ENCODE peak calls at places on chromosomes 7 and 10, in seven cellular contexts. One of them, this sample, is unnamed.

GRCh38 chr7:129615018-129615417 is 3.5 kb downstream of the NRF1 start:
- DNase-seq in IMR-90: peak; percentile 72
- DNase-seq in psoas muscle: no peak
- DNase-seq in astrocyte of the cerebellum: no peak
- DNase-seq in BJ: no peak
- DNase-seq in type B pancreatic cell: no peak
- DNase-seq in fibroblast of the aortic adventitia: no peak
- DNase-seq in this sample: no peak

GRCh38 chr7:100785878-100786277 is 41.4 kb downstream of the EPHB4 start:
- DNase-seq in IMR-90: no peak
- DNase-seq in psoas muscle: no peak
- DNase-seq in astrocyte of the cerebellum: no peak
- DNase-seq in BJ: no peak
- DNase-seq in type B pancreatic cell: no peak
- DNase-seq in fibroblast of the aortic adventitia: no peak
- DNase-seq in this sample: no peak

GRCh38 chr7:93027044-93027443 is 90.7 kb downstream of the SAMD9 start:
- DNase-seq in IMR-90: no peak
- DNase-seq in psoas muscle: no peak
- DNase-seq in astrocyte of the cerebellum: no peak
- DNase-seq in BJ: no peak
- DNase-seq in type B pancreatic cell: no peak
- DNase-seq in fibroblast of the aortic adventitia: no peak
- DNase-seq in this sample: no peak

GRCh38 chr10:72075184-72076115 is 12.9 kb downstream of the SPOCK2 start:
- DNase-seq in IMR-90: no peak
- DNase-seq in psoas muscle: no peak
- DNase-seq in astrocyte of the cerebellum: no peak
- DNase-seq in BJ: no peak
- DNase-seq in type B pancreatic cell: no peak
- DNase-seq in fibroblast of the aortic adventitia: no peak
- DNase-seq in this sample: no peak

GRCh38 chr7:24555184-24555583 is 18.1 kb upstream of the PALS2 start:
- DNase-seq in IMR-90: no peak
- DNase-seq in psoas muscle: no peak
- DNase-seq in astrocyte of the cerebellum: no peak
- DNase-seq in BJ: no peak
- DNase-seq in type B pancreatic cell: no peak
- DNase-seq in fibroblast of the aortic adventitia: no peak
- DNase-seq in this sample: no peak

GRCh38 chr10:132355297-132355696 is 23.3 kb downstream of the LRRC27 start:
- DNase-seq in IMR-90: no peak
- DNase-seq in psoas muscle: no peak
- DNase-seq in astrocyte of the cerebellum: no peak
- DNase-seq in BJ: no peak
- DNase-seq in type B pancreatic cell: no peak
- DNase-seq in fibroblast of the aortic adventitia: no peak
- DNase-seq in this sample: no peak

GRCh38 chr7:123845823-123846216 is 851 bp downstream of the HYAL4 start:
- DNase-seq in IMR-90: no peak
- DNase-seq in psoas muscle: no peak
- DNase-seq in astrocyte of the cerebellum: no peak
- DNase-seq in BJ: no peak
- DNase-seq in type B pancreatic cell: no peak
- DNase-seq in fibroblast of the aortic adventitia: no peak
- DNase-seq in this sample: no peak

GRCh38 chr7:95794917-95795515 is 22.7 kb downstream of the DYNC1I1 start:
- DNase-seq in IMR-90: peak; percentile 30
- DNase-seq in psoas muscle: no peak
- DNase-seq in astrocyte of the cerebellum: no peak
- DNase-seq in BJ: no peak
- DNase-seq in type B pancreatic cell: no peak
- DNase-seq in fibroblast of the aortic adventitia: peak; percentile 10
- DNase-seq in this sample: no peak

GRCh38 chr7:19117870-19118608 is 603 bp upstream of the TWIST1 start:
- DNase-seq in IMR-90: peak; percentile 21
- DNase-seq in psoas muscle: peak; percentile 18
- DNase-seq in astrocyte of the cerebellum: no peak
- DNase-seq in BJ: no peak
- DNase-seq in type B pancreatic cell: no peak
- DNase-seq in fibroblast of the aortic adventitia: no peak
- DNase-seq in this sample: peak; percentile 41

GRCh38 chr7:16078076-16078952 is 343.0 kb downstream of the CRPPA start:
- DNase-seq in IMR-90: peak; percentile 64
- DNase-seq in psoas muscle: no peak
- DNase-seq in astrocyte of the cerebellum: peak; percentile 58
- DNase-seq in BJ: no peak
- DNase-seq in type B pancreatic cell: no peak
- DNase-seq in fibroblast of the aortic adventitia: peak; percentile 86
- DNase-seq in this sample: peak; percentile 25

GRCh38 chr10:3784510-3785250 is at the start of gene KLF6:
- DNase-seq in IMR-90: peak; percentile 28
- DNase-seq in psoas muscle: peak; percentile 70
- DNase-seq in astrocyte of the cerebellum: no peak
- DNase-seq in BJ: no peak
- DNase-seq in type B pancreatic cell: no peak
- DNase-seq in fibroblast of the aortic adventitia: peak; percentile 58
- DNase-seq in this sample: no peak

GRCh38 chr10:123550680-123551096 is 115.5 kb upstream of the GPR26 start:
- DNase-seq in IMR-90: no peak
- DNase-seq in psoas muscle: no peak
- DNase-seq in astrocyte of the cerebellum: no peak
- DNase-seq in BJ: no peak
- DNase-seq in type B pancreatic cell: peak; percentile 57
- DNase-seq in fibroblast of the aortic adventitia: no peak
- DNase-seq in this sample: no peak

GRCh38 chr7:5701085-5701914 is 80.2 kb downstream of the RNF216 start:
- DNase-seq in IMR-90: peak; percentile 66
- DNase-seq in psoas muscle: no peak
- DNase-seq in astrocyte of the cerebellum: no peak
- DNase-seq in BJ: no peak
- DNase-seq in type B pancreatic cell: no peak
- DNase-seq in fibroblast of the aortic adventitia: no peak
- DNase-seq in this sample: no peak

GRCh38 chr7:50426280-50427045 is 23.7 kb downstream of the FIGNL1 start:
- DNase-seq in IMR-90: no peak
- DNase-seq in psoas muscle: no peak
- DNase-seq in astrocyte of the cerebellum: no peak
- DNase-seq in BJ: no peak
- DNase-seq in type B pancreatic cell: no peak
- DNase-seq in fibroblast of the aortic adventitia: no peak
- DNase-seq in this sample: no peak

GRCh38 chr10:111821876-111822275 is 361.7 kb downstream of the GPAM start:
- DNase-seq in IMR-90: no peak
- DNase-seq in psoas muscle: no peak
- DNase-seq in astrocyte of the cerebellum: no peak
- DNase-seq in BJ: no peak
- DNase-seq in type B pancreatic cell: no peak
- DNase-seq in fibroblast of the aortic adventitia: no peak
- DNase-seq in this sample: no peak

GRCh38 chr10:51079766-51080165 is 5.5 kb downstream of the PRKG1 start:
- DNase-seq in IMR-90: no peak
- DNase-seq in psoas muscle: no peak
- DNase-seq in astrocyte of the cerebellum: no peak
- DNase-seq in BJ: no peak
- DNase-seq in type B pancreatic cell: no peak
- DNase-seq in fibroblast of the aortic adventitia: no peak
- DNase-seq in this sample: no peak

GRCh38 chr10:32056136-32057040 is at the start of gene KIF5B:
- DNase-seq in IMR-90: peak; percentile 81
- DNase-seq in psoas muscle: peak; percentile 92
- DNase-seq in astrocyte of the cerebellum: peak; percentile 51
- DNase-seq in BJ: no peak
- DNase-seq in type B pancreatic cell: peak; percentile 93
- DNase-seq in fibroblast of the aortic adventitia: peak; percentile 83
- DNase-seq in this sample: peak; percentile 91

GRCh38 chr10:127547997-127548396 is 1.1 kb upstream of the NPS start:
- DNase-seq in IMR-90: no peak
- DNase-seq in psoas muscle: no peak
- DNase-seq in astrocyte of the cerebellum: no peak
- DNase-seq in BJ: no peak
- DNase-seq in type B pancreatic cell: no peak
- DNase-seq in fibroblast of the aortic adventitia: no peak
- DNase-seq in this sample: no peak

GRCh38 chr7:156896388-156897022 is 3.5 kb upstream of the LMBR1 start:
- DNase-seq in IMR-90: no peak
- DNase-seq in psoas muscle: no peak
- DNase-seq in astrocyte of the cerebellum: no peak
- DNase-seq in BJ: no peak
- DNase-seq in type B pancreatic cell: no peak
- DNase-seq in fibroblast of the aortic adventitia: no peak
- DNase-seq in this sample: no peak

GRCh38 chr7:5634107-5634950 is 147.1 kb downstream of the RNF216 start:
- DNase-seq in IMR-90: peak; percentile 94
- DNase-seq in psoas muscle: peak; percentile 74
- DNase-seq in astrocyte of the cerebellum: peak; percentile 74
- DNase-seq in BJ: peak; percentile 96
- DNase-seq in type B pancreatic cell: peak; percentile 80
- DNase-seq in fibroblast of the aortic adventitia: peak; percentile 88
- DNase-seq in this sample: peak; percentile 68

GRCh38 chr7:587769-588168 is 68.1 kb upstream of the PDGFA start:
- DNase-seq in IMR-90: peak; percentile 44
- DNase-seq in psoas muscle: peak; percentile 21
- DNase-seq in astrocyte of the cerebellum: no peak
- DNase-seq in BJ: peak; percentile 39
- DNase-seq in type B pancreatic cell: no peak
- DNase-seq in fibroblast of the aortic adventitia: no peak
- DNase-seq in this sample: no peak

GRCh38 chr10:27099916-27100799 is at the start of gene ANKRD26:
- DNase-seq in IMR-90: peak; percentile 97
- DNase-seq in psoas muscle: peak; percentile 98
- DNase-seq in astrocyte of the cerebellum: peak; percentile 93
- DNase-seq in BJ: peak; percentile 88
- DNase-seq in type B pancreatic cell: peak; percentile 98
- DNase-seq in fibroblast of the aortic adventitia: peak; percentile 97
- DNase-seq in this sample: peak; percentile 98
- TF ChIP-seq CTCF in IMR-90: no peak
- TF ChIP-seq CTCF in psoas muscle: no peak
- TF ChIP-seq CTCF in astrocyte of the cerebellum: no peak
- TF ChIP-seq CTCF in BJ: no peak
- TF ChIP-seq CTCF in type B pancreatic cell: no peak
- TF ChIP-seq CTCF in fibroblast of the aortic adventitia: no peak
- TF ChIP-seq CTCF in this sample: no peak

GRCh38 chr7:27098493-27099223 is 2.9 kb upstream of the HOXA1 start:
- DNase-seq in IMR-90: peak; percentile 80
- DNase-seq in psoas muscle: no peak
- DNase-seq in astrocyte of the cerebellum: no peak
- DNase-seq in BJ: no peak
- DNase-seq in type B pancreatic cell: no peak
- DNase-seq in fibroblast of the aortic adventitia: peak; percentile 72
- DNase-seq in this sample: peak; percentile 77
- TF ChIP-seq CTCF in IMR-90: no peak
- TF ChIP-seq CTCF in psoas muscle: no peak
- TF ChIP-seq CTCF in astrocyte of the cerebellum: no peak
- TF ChIP-seq CTCF in BJ: no peak
- TF ChIP-seq CTCF in type B pancreatic cell: no peak
- TF ChIP-seq CTCF in fibroblast of the aortic adventitia: no peak
- TF ChIP-seq CTCF in this sample: no peak

GRCh38 chr7:132518102-132518838 is 58.0 kb downstream of the PLXNA4 start:
- DNase-seq in IMR-90: no peak
- DNase-seq in psoas muscle: no peak
- DNase-seq in astrocyte of the cerebellum: no peak
- DNase-seq in BJ: no peak
- DNase-seq in type B pancreatic cell: no peak
- DNase-seq in fibroblast of the aortic adventitia: peak; percentile 8
- DNase-seq in this sample: peak; percentile 20
- TF ChIP-seq CTCF in IMR-90: peak; percentile 6
- TF ChIP-seq CTCF in psoas muscle: no peak
- TF ChIP-seq CTCF in astrocyte of the cerebellum: peak; percentile 46
- TF ChIP-seq CTCF in BJ: no peak
- TF ChIP-seq CTCF in type B pancreatic cell: peak; percentile 73
- TF ChIP-seq CTCF in fibroblast of the aortic adventitia: peak; percentile 47
- TF ChIP-seq CTCF in this sample: peak; percentile 38

GRCh38 chr7:113730309-113730955 is 188.4 kb downstream of the PPP1R3A start:
- DNase-seq in IMR-90: peak; percentile 87
- DNase-seq in psoas muscle: no peak
- DNase-seq in astrocyte of the cerebellum: peak; percentile 74
- DNase-seq in BJ: no peak
- DNase-seq in type B pancreatic cell: no peak
- DNase-seq in fibroblast of the aortic adventitia: peak; percentile 73
- DNase-seq in this sample: no peak

DNA sequence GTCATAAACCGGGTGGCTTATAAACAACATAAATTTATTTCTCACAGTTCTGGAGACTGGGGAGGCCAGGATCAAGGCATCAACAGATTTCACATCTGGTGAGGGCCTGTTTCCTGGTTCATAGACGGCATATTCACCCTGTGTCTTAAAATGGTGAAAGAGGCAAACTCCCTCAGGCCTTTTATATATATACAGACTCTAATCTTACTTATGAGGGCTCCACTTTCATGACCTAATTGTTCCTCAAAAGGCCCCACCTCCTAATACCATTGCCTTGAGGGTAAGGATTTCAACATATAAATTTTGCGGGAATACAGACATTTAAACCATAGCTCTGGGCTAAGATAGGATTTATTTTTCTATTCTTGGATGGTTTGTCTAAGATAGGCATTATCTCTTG is 187.2 kb downstream of the PPP1R3A start:
- DNase-seq in IMR-90: peak; percentile 1
- DNase-seq in psoas muscle: no peak
- DNase-seq in astrocyte of the cerebellum: no peak
- DNase-seq in BJ: no peak
- DNase-seq in type B pancreatic cell: no peak
- DNase-seq in fibroblast of the aortic adventitia: no peak
- DNase-seq in this sample: no peak
- TF ChIP-seq CTCF in IMR-90: no peak
- TF ChIP-seq CTCF in psoas muscle: no peak
- TF ChIP-seq CTCF in astrocyte of the cerebellum: no peak
- TF ChIP-seq CTCF in BJ: no peak
- TF ChIP-seq CTCF in type B pancreatic cell: no peak
- TF ChIP-seq CTCF in fibroblast of the aortic adventitia: no peak
- TF ChIP-seq CTCF in this sample: no peak

GRCh38 chr7:65006094-65006992 is at the start of gene ERV3-1:
- DNase-seq in IMR-90: peak; percentile 93
- DNase-seq in psoas muscle: peak; percentile 94
- DNase-seq in astrocyte of the cerebellum: peak; percentile 88
- DNase-seq in BJ: peak; percentile 69
- DNase-seq in type B pancreatic cell: peak; percentile 88
- DNase-seq in fibroblast of the aortic adventitia: peak; percentile 93
- DNase-seq in this sample: peak; percentile 85
- TF ChIP-seq CTCF in IMR-90: no peak
- TF ChIP-seq CTCF in psoas muscle: no peak
- TF ChIP-seq CTCF in astrocyte of the cerebellum: no peak
- TF ChIP-seq CTCF in BJ: no peak
- TF ChIP-seq CTCF in type B pancreatic cell: no peak
- TF ChIP-seq CTCF in fibroblast of the aortic adventitia: no peak
- TF ChIP-seq CTCF in this sample: no peak

This sample was measured in nephron progenitor cell.